ENCODE peak calls at places on chromosomes 13 and 19, in nine cellular contexts. A is AG09319, R is tibial nerve, D is astrocyte of the cerebellum, E is MCF 10A, O is H9, N is colonic mucosa, M is left ventricle myocardium inferior, Z is IMR-90. V is an unnamed sample.

GRCh38 chr19:17358395-17358794 is 18.7 kb downstream of the PLVAP start:
- DNase-seq in A (no peak), R (no peak), D (no peak), E (peak), O (no peak), N (no peak), M (no peak), Z (no peak), V (no peak)

GRCh38 chr13:77918391-77919261 is at the start of gene EDNRB:
- DNase-seq in A (no peak), R (peak), D (peak), E (no peak), O (peak), N (peak), M (peak), Z (peak), V (no peak)

GRCh38 chr13:66933994-66934393 is 296.1 kb downstream of the PCDH9 start:
- DNase-seq in A (no peak), R (no peak), D (peak), E (peak), O (no peak), N (no peak), M (no peak), Z (peak), V (no peak)

GRCh38 chr13:27954406-27954851 is 14.7 kb downstream of the CDX2 start:
- DNase-seq in A (no peak), R (no peak), D (no peak), E (no peak), O (peak), N (peak), M (no peak), Z (no peak), V (no peak)

GRCh38 chr13:23273498-23273897 is 92.7 kb downstream of the SGCG start:
- DNase-seq in A (no peak), R (no peak), D (no peak), E (no peak), O (no peak), N (no peak), M (no peak), Z (no peak), V (no peak)

GRCh38 chr19:49333426-49334288 is 1.5 kb upstream of the CD37 start:
- DNase-seq in A (no peak), R (no peak), D (no peak), E (peak), O (peak), N (peak), M (no peak), Z (peak), V (no peak)

GRCh38 chr19:46515879-46516350 is 20.2 kb upstream of the PNMA8B start:
- DNase-seq in A (no peak), R (no peak), D (no peak), E (peak), O (peak), N (no peak), M (no peak), Z (peak), V (no peak)

GRCh38 chr19:29113838-29114237 is 99.1 kb downstream of the UQCRFS1 start:
- DNase-seq in A (no peak), R (no peak), D (no peak), E (no peak), O (no peak), N (no peak), M (no peak), Z (no peak), V (no peak)

GRCh38 chr13:100564444-100565223 is 24.0 kb downstream of the GGACT start:
- DNase-seq in A (no peak), R (no peak), D (no peak), E (no peak), O (no peak), N (no peak), M (no peak), Z (no peak), V (peak)

GRCh38 chr13:112881656-112882554 is 87.1 kb upstream of the MCF2L start:
- DNase-seq in A (no peak), R (no peak), D (no peak), E (no peak), O (no peak), N (no peak), M (no peak), Z (no peak), V (no peak)

GRCh38 chr13:109105899-109106298 is 476.5 kb downstream of the MYO16 start:
- DNase-seq in A (no peak), R (no peak), D (no peak), E (no peak), O (no peak), N (no peak), M (no peak), Z (peak), V (no peak)

GRCh38 chr19:993361-993830 is 6.8 kb upstream of the GRIN3B start:
- DNase-seq in A (no peak), R (no peak), D (no peak), E (no peak), O (no peak), N (no peak), M (no peak), Z (no peak), V (no peak)

GRCh38 chr13:91356919-91357612 is 9.6 kb downstream of the MIR17HG start:
- DNase-seq in A (no peak), R (no peak), D (no peak), E (no peak), O (no peak), N (no peak), M (no peak), Z (no peak), V (no peak)

GRCh38 chr19:29724741-29725140 is 9.7 kb upstream of the C19orf12 start:
- DNase-seq in A (no peak), R (no peak), D (no peak), E (no peak), O (no peak), N (no peak), M (no peak), Z (no peak), V (no peak)

GRCh38 chr13:43232144-43232840 is 208.9 kb downstream of the DNAJC15 start:
- DNase-seq in A (no peak), R (no peak), D (no peak), E (peak), O (no peak), N (no peak), M (no peak), Z (no peak), V (no peak)

GRCh38 chr19:5891938-5892771 is 11.4 kb downstream of the NDUFA11 start:
- DNase-seq in A (no peak), R (no peak), D (no peak), E (peak), O (peak), N (peak), M (no peak), Z (peak), V (no peak)
- TF ChIP-seq CTCF in A (peak), R (peak), D (peak), E (peak), O (peak), N (peak), M (peak), Z (peak), V (peak)

DNA sequence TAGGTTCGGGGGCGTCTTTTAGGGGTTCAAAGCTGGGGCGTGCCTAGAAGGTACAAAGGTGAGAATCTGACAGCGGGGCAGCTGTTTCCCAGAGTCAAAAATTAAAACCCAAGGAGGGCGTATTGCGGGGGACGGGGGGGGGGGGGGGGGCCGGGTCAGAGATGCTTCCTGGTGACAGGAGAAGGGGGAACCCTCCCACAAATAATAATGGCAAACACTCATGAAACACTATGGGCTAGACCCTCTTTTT is 651 bp downstream of the PAK4 start:
- DNase-seq in A (no peak), R (no peak), D (no peak), E (no peak), O (no peak), N (peak), M (no peak), Z (no peak), V (no peak)
- TF ChIP-seq CTCF in A (no peak), R (no peak), D (no peak), E (no peak), O (no peak), N (no peak), M (no peak), Z (no peak), V (no peak)

GRCh38 chr19:18644144-18645034 is 7.6 kb downstream of the KLHL26 start:
- DNase-seq in A (no peak), R (no peak), D (no peak), E (no peak), O (no peak), N (no peak), M (no peak), Z (no peak), V (no peak)
- TF ChIP-seq CTCF in A (no peak), R (no peak), D (no peak), E (no peak), O (no peak), N (no peak), M (no peak), Z (no peak), V (no peak)

GRCh38 chr19:2083174-2083854 is 12.8 kb downstream of the MOB3A start:
- DNase-seq in A (no peak), R (no peak), D (no peak), E (no peak), O (no peak), N (no peak), M (no peak), Z (no peak), V (no peak)

GRCh38 chr19:2087621-2088100 is 8.5 kb downstream of the MOB3A start:
- DNase-seq in A (no peak), R (no peak), D (no peak), E (no peak), O (no peak), N (no peak), M (no peak), Z (no peak), V (no peak)

GRCh38 chr19:2084993-2085720 is 11.0 kb downstream of the MOB3A start:
- DNase-seq in A (no peak), R (no peak), D (no peak), E (peak), O (no peak), N (peak), M (peak), Z (no peak), V (no peak)

GRCh38 chr19:2089727-2090053 is 6.4 kb downstream of the MOB3A start:
- DNase-seq in A (no peak), R (no peak), D (no peak), E (peak), O (no peak), N (no peak), M (no peak), Z (no peak), V (no peak)

DNA sequence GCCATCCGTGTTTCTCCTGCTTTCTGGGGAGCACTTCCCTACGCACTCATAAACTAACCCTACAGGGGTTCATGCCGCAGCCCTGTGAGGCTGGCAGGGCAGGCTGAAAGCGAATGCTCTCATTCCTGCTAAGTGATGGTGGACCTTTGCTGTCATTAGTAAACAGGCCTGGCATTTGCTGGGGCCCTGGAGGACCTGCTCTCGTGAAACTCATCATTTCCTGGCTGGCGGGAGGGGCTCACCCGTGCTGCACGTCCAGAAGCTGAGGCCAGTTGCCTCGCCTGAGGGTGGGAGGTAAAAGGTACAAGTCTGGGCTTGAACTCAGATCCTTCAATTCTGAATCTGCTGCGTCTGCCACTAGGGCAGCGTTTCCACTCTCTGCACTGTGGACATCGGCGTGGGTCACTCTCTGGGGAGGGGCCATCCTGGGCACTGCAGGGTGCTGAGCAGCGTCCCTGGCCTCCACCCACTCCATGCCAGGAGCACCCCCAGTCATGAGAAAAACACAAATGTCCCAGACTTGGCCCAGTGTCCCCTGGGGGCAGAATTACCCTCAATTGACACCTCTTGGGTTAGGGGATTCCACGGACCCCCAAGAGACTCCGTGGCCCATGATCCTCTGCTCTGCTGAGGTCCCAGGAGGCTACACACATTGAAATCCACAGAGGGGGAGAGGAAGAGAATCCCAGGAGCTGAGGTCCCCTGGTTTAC is 7.0 kb downstream of the MOB3A start:
- DNase-seq in A (no peak), R (no peak), D (no peak), E (peak), O (no peak), N (no peak), M (no peak), Z (peak), V (no peak)
- TF ChIP-seq CTCF in A (no peak), R (no peak), D (no peak), E (peak), O (no peak), N (no peak), M (no peak), Z (no peak), V (no peak)

DNA sequence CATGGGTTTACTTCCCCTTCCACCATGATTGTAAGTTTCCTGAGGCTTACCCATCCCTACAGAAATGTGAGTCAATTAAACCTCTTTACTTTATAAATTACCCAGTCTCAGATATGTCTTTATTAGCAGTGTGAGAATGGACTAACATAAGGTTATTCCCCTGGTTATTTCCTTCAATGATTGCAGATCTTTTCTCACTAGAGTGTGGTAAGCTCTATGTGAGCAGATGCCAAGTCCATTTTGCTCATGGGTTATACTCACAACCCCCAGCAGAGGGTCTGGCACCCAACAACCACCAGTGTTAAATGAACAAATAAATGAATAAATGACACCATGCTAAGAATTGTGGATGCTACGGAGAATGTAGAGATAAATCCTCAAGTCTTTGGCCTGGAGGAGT is 472.8 kb downstream of the LIG4 start:
- DNase-seq in A (no peak), R (no peak), D (no peak), E (no peak), O (no peak), N (no peak), M (no peak), Z (no peak), V (no peak)
- TF ChIP-seq CTCF in A (no peak), R (no peak), D (no peak), E (no peak), O (no peak), N (no peak), M (no peak), Z (peak), V (no peak)

DNA sequence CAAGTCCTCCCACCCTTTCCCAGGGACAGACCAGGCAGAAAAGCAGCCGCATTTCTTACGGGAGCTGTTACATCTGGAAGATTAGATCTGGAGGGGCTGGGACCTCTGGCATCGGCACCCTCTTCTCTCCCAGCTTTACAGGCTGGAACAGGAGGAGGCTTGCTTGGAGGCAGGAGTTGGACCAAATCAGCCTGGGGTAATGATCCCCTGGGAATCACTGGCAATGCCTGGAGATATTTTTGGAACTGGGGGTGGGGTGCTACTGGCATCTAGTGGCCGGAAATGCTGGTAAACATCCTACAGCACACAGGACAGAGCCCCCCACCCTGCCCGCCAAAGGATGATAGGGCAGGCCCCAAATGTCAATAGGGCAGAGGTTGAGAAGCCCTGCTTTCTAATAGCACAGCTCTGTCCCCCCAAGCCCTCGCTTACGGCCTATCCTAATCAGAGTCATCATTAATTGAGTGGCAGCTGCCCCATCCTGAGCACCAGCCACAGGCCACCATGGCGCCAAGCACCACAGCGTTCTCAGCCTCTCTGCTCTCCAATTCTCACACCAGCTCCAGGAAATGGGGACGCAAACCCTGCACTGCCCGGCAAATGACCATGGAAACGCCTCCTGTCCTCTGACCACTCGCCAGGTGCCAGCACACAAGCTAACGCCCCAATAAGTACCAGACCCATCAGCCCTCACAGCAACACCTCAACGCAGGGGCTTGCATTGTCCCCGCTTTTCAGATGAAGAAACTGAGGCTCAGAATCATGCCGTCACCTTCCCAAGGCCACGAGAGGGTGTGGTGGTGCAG is 20.6 kb downstream of the LRRC4B start:
- DNase-seq in A (no peak), R (no peak), D (no peak), E (no peak), O (no peak), N (no peak), M (no peak), Z (no peak), V (no peak)
- TF ChIP-seq CTCF in A (no peak), R (no peak), D (no peak), E (no peak), O (peak), N (no peak), M (peak), Z (no peak), V (no peak)

GRCh38 chr13:33745370-33746324 is 72.3 kb upstream of the RFC3 start:
- DNase-seq in A (no peak), R (no peak), D (no peak), E (no peak), O (no peak), N (no peak), M (no peak), Z (no peak), V (no peak)
- TF ChIP-seq CTCF in A (no peak), R (no peak), D (no peak), E (no peak), O (no peak), N (no peak), M (no peak), Z (no peak), V (no peak)